ENCODE peak calls at places on chromosomes 11 and 22, in four cellular contexts. T is astrocyte of the spinal cord, Z is fibroblast of pulmonary artery, E is AG10803. K is an unnamed sample.
A peak's percentile ranks its signal among the peaks of the same experiment; 100 is the strongest.

GRCh38 chr22:28146401-28147304 is 227.6 kb upstream of the PITPNB start:
- DNase-seq in T (peak; percentile 33), Z (peak; percentile 31), E (peak; percentile 36), K (no peak)

GRCh38 chr22:20771918-20772625 is 1.8 kb upstream of the SERPIND1 start:
- DNase-seq in T (no peak), Z (no peak), E (no peak), K (no peak)

GRCh38 chr11:17478064-17478463 is 1.4 kb upstream of the ABCC8 start:
- DNase-seq in T (no peak), Z (no peak), E (no peak), K (no peak)

GRCh38 chr22:27397948-27398330 is 403.6 kb downstream of the MN1 start:
- DNase-seq in T (no peak), Z (peak; percentile 86), E (peak; percentile 73), K (peak; percentile 20)

GRCh38 chr11:12496181-12497025 is 119.0 kb downstream of the PARVA start:
- DNase-seq in T (no peak), Z (no peak), E (no peak), K (no peak)

GRCh38 chr11:33723238-33723881 is 12.9 kb downstream of the CD59 start:
- DNase-seq in T (peak; percentile 87), Z (peak; percentile 98), E (peak; percentile 99), K (peak; percentile 99)

GRCh38 chr11:74460481-74461154 is 6.7 kb downstream of the KCNE3 start:
- DNase-seq in T (no peak), Z (peak; percentile 81), E (peak; percentile 66), K (peak; percentile 20)

GRCh38 chr11:75268626-75269366 is 28.2 kb downstream of the TPBGL start:
- DNase-seq in T (no peak), Z (no peak), E (no peak), K (no peak)

GRCh38 chr22:43118024-43118849 is 7.7 kb downstream of the BIK start:
- DNase-seq in T (no peak), Z (no peak), E (no peak), K (no peak)

GRCh38 chr22:25716637-25717036 is 25.4 kb upstream of the MYO18B start:
- DNase-seq in T (no peak), Z (no peak), E (no peak), K (no peak)

GRCh38 chr11:68868221-68868620 is 26.5 kb upstream of the CPT1A start:
- DNase-seq in T (no peak), Z (no peak), E (no peak), K (no peak)

GRCh38 chr11:30960387-30960992 is 374.3 kb upstream of the MPPED2 start:
- DNase-seq in T (peak; percentile 54), Z (peak; percentile 78), E (peak; percentile 62), K (peak; percentile 30)

GRCh38 chr11:108117746-108118371 is 3.5 kb upstream of the ACAT1 start:
- DNase-seq in T (peak; percentile 72), Z (peak; percentile 81), E (peak; percentile 73), K (peak; percentile 58)

GRCh38 chr11:9384535-9385287 is at the start of gene IPO7:
- DNase-seq in T (peak; percentile 93), Z (peak; percentile 92), E (peak; percentile 90), K (peak; percentile 92)
- TF ChIP-seq CTCF in T (peak; percentile 45), Z (peak; percentile 40), E (peak; percentile 52), K (peak; percentile 32)

GRCh38 chr11:65425105-65425970 is 2.7 kb downstream of the NEAT1 start:
- DNase-seq in T (peak; percentile 74), Z (peak; percentile 84), E (peak; percentile 82), K (peak; percentile 76)
- TF ChIP-seq CTCF in T (no peak), Z (no peak), E (peak; percentile 7), K (no peak)

GRCh38 chr22:29482726-29483125 is 2.7 kb downstream of the NEFH start:
- DNase-seq in T (no peak), Z (no peak), E (no peak), K (no peak)
- TF ChIP-seq CTCF in T (no peak), Z (no peak), E (no peak), K (no peak)

GRCh38 chr11:115303304-115303703 is 200.9 kb downstream of the CADM1 start:
- DNase-seq in T (no peak), Z (no peak), E (no peak), K (no peak)
- TF ChIP-seq CTCF in T (no peak), Z (no peak), E (no peak), K (no peak)

DNA sequence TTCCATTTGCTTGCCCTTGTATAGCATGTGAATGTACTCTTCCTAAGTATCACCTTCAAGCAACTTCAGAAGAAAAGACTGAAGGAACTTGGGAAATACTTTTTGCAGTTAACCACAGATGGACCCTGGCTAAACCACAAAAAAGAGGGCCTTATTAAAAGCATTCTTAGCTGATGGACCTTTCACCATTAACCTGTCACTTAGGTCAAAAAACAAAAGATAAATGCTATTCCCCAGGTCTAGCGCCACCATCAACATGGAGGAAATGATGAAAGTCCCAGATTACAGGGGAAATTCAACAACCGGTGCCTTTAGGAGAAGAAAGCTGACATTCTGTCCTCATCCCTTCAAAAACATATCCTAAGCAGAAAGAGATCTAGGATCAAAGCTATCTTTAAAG is 29.5 kb downstream of the STK33 start:
- DNase-seq in T (no peak), Z (no peak), E (no peak), K (no peak)
- TF ChIP-seq CTCF in T (peak; percentile 5), Z (no peak), E (no peak), K (no peak)

GRCh38 chr11:73401217-73401923 is 25.2 kb downstream of the RELT start:
- DNase-seq in T (no peak), Z (no peak), E (no peak), K (no peak)

GRCh38 chr11:73404048-73404447 is 27.8 kb downstream of the RELT start:
- DNase-seq in T (peak; percentile 29), Z (peak; percentile 72), E (peak; percentile 65), K (peak; percentile 49)

GRCh38 chr11:73403541-73403940 is 27.3 kb downstream of the RELT start:
- DNase-seq in T (no peak), Z (no peak), E (no peak), K (no peak)

GRCh38 chr11:73401924-73402833 is 26.0 kb downstream of the RELT start:
- DNase-seq in T (peak; percentile 18), Z (no peak), E (no peak), K (no peak)

GRCh38 chr11:73402834-73403185 is 26.6 kb downstream of the RELT start:
- DNase-seq in T (peak; percentile 18), Z (peak; percentile 29), E (no peak), K (peak; percentile 17)
- TF ChIP-seq CTCF in T (peak; percentile 45), Z (peak; percentile 31), E (peak; percentile 26), K (peak; percentile 17)

DNA sequence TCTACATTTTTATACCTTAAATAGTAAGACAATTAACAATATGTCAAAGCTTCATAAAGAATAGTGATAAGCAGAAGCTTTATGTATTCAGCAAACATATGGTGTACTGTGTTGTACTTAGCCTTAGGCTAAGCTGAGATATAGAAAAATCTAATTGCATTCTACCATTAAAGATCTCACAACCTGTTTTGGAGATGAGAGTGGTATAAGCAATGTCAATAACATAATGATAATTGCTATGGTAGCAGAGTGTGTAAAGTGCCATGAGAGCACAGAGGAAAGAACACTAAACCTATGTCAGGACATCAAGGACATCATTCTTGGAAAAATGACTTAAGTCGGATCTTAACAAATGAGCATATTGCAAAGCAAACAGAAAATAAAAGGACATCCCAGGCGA is 28.6 kb upstream of the ANGPTL5 start:
- DNase-seq in T (no peak), Z (no peak), E (no peak), K (no peak)
- TF ChIP-seq CTCF in T (no peak), Z (no peak), E (no peak), K (no peak)

GRCh38 chr11:62676698-62677097 is 2.2 kb downstream of the UBXN1 start:
- DNase-seq in T (no peak), Z (no peak), E (no peak), K (no peak)
- TF ChIP-seq CTCF in T (no peak), Z (no peak), E (peak; percentile 1), K (no peak)

GRCh38 chr11:64225608-64226506 is at the start of the genes NUDT22 and TRPT1:
- DNase-seq in T (peak; percentile 77), Z (peak; percentile 69), E (peak; percentile 65), K (peak; percentile 79)
- TF ChIP-seq CTCF in T (peak; percentile 29), Z (peak; percentile 22), E (peak; percentile 28), K (peak; percentile 31)

DNA sequence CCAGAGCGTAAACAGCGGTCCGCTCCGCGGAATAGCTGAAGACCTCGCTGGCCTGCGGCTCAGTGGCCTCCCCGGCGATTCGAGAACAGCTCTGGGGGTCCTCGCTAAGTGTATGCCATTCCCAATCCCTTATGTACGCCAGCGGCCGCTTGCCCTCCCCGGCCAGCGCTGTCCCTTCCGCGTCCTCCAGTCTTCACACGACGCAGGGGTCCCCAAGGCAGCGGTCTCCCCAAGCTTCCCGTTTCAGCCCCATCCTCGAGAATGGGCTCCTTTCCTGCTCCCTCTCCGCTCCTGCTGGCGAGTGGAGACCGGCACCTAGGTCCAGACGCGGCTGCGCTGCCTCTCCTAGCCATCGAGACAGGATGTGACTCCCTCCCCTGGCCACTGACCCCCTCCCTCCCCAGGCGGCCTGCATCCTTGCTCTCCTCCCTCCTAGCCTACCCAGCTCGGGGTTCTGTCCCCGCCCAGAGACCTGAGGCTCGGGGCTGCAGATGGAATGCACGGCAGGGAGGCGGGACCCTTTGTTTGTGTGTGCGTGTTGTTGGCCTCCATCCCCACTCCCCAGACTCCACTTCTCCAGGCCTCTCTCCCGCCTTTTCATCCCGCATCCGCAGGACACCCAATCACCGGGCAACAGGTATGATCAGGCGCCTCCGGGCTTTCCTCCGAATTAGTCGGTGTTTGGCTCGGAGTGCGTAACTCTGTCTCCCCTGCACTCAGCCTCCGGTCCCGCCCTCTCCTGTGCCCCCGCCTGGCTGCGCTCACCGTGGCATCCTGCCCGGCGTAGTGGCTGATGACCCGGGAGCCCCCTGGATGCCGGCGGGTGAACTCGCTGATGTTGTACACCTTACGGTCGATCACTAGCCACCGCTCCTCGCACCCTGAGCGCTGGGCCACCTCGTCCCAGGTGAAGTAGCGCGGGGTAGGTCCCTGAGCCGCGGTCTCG is 740 bp downstream of the FADS1 start:
- DNase-seq in T (peak; percentile 74), Z (peak; percentile 79), E (peak; percentile 56), K (peak; percentile 85)
- TF ChIP-seq CTCF in T (no peak), Z (no peak), E (no peak), K (no peak)